ENCODE peak calls at places on chromosomes 7 and 10, in seven cellular contexts. One of them, this sample, is unnamed.
A peak's percentile ranks its signal among the peaks of the same experiment; 100 is the strongest.

GRCh38 chr7:90384433-90384832 is 18.8 kb upstream of the CLDN12 start:
- DNase-seq in non-pigmented ciliary epithelial cell: no peak
- DNase-seq in myocyte: no peak
- DNase-seq in tibial artery: no peak
- DNase-seq in amniotic stem cell: no peak
- DNase-seq in Calu3: no peak
- DNase-seq in AG09319: no peak
- DNase-seq in this sample: no peak

GRCh38 chr7:54811016-54811924 is 52.3 kb upstream of the SEC61G start:
- DNase-seq in non-pigmented ciliary epithelial cell: peak; percentile 78
- DNase-seq in myocyte: peak; percentile 64
- DNase-seq in tibial artery: no peak
- DNase-seq in amniotic stem cell: peak; percentile 44
- DNase-seq in Calu3: no peak
- DNase-seq in AG09319: peak; percentile 74
- DNase-seq in this sample: no peak

GRCh38 chr10:3068201-3068967 is 1.0 kb downstream of the PFKP start:
- DNase-seq in non-pigmented ciliary epithelial cell: no peak
- DNase-seq in myocyte: peak; percentile 72
- DNase-seq in tibial artery: peak; percentile 61
- DNase-seq in amniotic stem cell: peak; percentile 27
- DNase-seq in Calu3: peak; percentile 53
- DNase-seq in AG09319: no peak
- DNase-seq in this sample: no peak

GRCh38 chr10:22823109-22823508 is 104.7 kb upstream of the ARMC3 start:
- DNase-seq in non-pigmented ciliary epithelial cell: peak; percentile 81
- DNase-seq in myocyte: peak; percentile 55
- DNase-seq in tibial artery: no peak
- DNase-seq in amniotic stem cell: peak; percentile 13
- DNase-seq in Calu3: peak; percentile 64
- DNase-seq in AG09319: no peak
- DNase-seq in this sample: peak; percentile 86

GRCh38 chr10:2980116-2980515 is 87.2 kb upstream of the PFKP start:
- DNase-seq in non-pigmented ciliary epithelial cell: peak; percentile 38
- DNase-seq in myocyte: no peak
- DNase-seq in tibial artery: no peak
- DNase-seq in amniotic stem cell: no peak
- DNase-seq in Calu3: no peak
- DNase-seq in AG09319: no peak
- DNase-seq in this sample: no peak

GRCh38 chr7:47039899-47040298 is 542.0 kb downstream of the TNS3 start:
- DNase-seq in non-pigmented ciliary epithelial cell: peak; percentile 5
- DNase-seq in myocyte: peak; percentile 27
- DNase-seq in tibial artery: no peak
- DNase-seq in amniotic stem cell: no peak
- DNase-seq in Calu3: no peak
- DNase-seq in AG09319: no peak
- DNase-seq in this sample: no peak

GRCh38 chr7:95511716-95512260 is 26.0 kb downstream of the ASB4 start:
- DNase-seq in non-pigmented ciliary epithelial cell: no peak
- DNase-seq in myocyte: peak; percentile 86
- DNase-seq in tibial artery: peak; percentile 80
- DNase-seq in amniotic stem cell: peak; percentile 26
- DNase-seq in Calu3: peak; percentile 53
- DNase-seq in AG09319: peak; percentile 44
- DNase-seq in this sample: no peak

GRCh38 chr7:41188163-41189130 is 514.4 kb downstream of the INHBA start:
- DNase-seq in non-pigmented ciliary epithelial cell: peak; percentile 65
- DNase-seq in myocyte: peak; percentile 16
- DNase-seq in tibial artery: no peak
- DNase-seq in amniotic stem cell: peak; percentile 5
- DNase-seq in Calu3: peak; percentile 30
- DNase-seq in AG09319: peak; percentile 16
- DNase-seq in this sample: peak; percentile 64

GRCh38 chr7:28984631-28985030 is 26.5 kb upstream of the TRIL start:
- DNase-seq in non-pigmented ciliary epithelial cell: peak; percentile 62
- DNase-seq in myocyte: peak; percentile 93
- DNase-seq in tibial artery: peak; percentile 66
- DNase-seq in amniotic stem cell: peak; percentile 59
- DNase-seq in Calu3: peak; percentile 55
- DNase-seq in AG09319: peak; percentile 67
- DNase-seq in this sample: no peak

GRCh38 chr10:8502611-8503010 is 448.1 kb downstream of the GATA3 start:
- DNase-seq in non-pigmented ciliary epithelial cell: no peak
- DNase-seq in myocyte: no peak
- DNase-seq in tibial artery: no peak
- DNase-seq in amniotic stem cell: no peak
- DNase-seq in Calu3: no peak
- DNase-seq in AG09319: no peak
- DNase-seq in this sample: no peak

GRCh38 chr10:10160821-10161312 is 856.8 kb upstream of the CELF2 start:
- DNase-seq in non-pigmented ciliary epithelial cell: no peak
- DNase-seq in myocyte: no peak
- DNase-seq in tibial artery: no peak
- DNase-seq in amniotic stem cell: no peak
- DNase-seq in Calu3: no peak
- DNase-seq in AG09319: no peak
- DNase-seq in this sample: no peak

GRCh38 chr10:120508966-120509365 is 51.9 kb downstream of the PLPP4 start:
- DNase-seq in non-pigmented ciliary epithelial cell: no peak
- DNase-seq in myocyte: no peak
- DNase-seq in tibial artery: no peak
- DNase-seq in amniotic stem cell: no peak
- DNase-seq in Calu3: no peak
- DNase-seq in AG09319: no peak
- DNase-seq in this sample: no peak

GRCh38 chr7:29879609-29880008 is 73.3 kb downstream of the WIPF3 start:
- DNase-seq in non-pigmented ciliary epithelial cell: peak; percentile 40
- DNase-seq in myocyte: no peak
- DNase-seq in tibial artery: peak; percentile 63
- DNase-seq in amniotic stem cell: no peak
- DNase-seq in Calu3: no peak
- DNase-seq in AG09319: no peak
- DNase-seq in this sample: no peak

GRCh38 chr10:125633517-125633999 is 49.4 kb downstream of the TEX36 start:
- DNase-seq in non-pigmented ciliary epithelial cell: no peak
- DNase-seq in myocyte: no peak
- DNase-seq in tibial artery: no peak
- DNase-seq in amniotic stem cell: no peak
- DNase-seq in Calu3: peak; percentile 21
- DNase-seq in AG09319: no peak
- DNase-seq in this sample: no peak